ENCODE peak calls at places on chromosome 10, in eight cellular contexts. D is A549, V is SK-N-SH, G is HepG2, I is esophagus muscularis mucosa, Z is tibial nerve, Q is sigmoid colon, O is K562. L is an unnamed sample.

GRCh38 chr10:47076949-47077348 is 165.7 kb downstream of the PTPN20 start:
- DNase-seq in D (no peak), V (no peak), G (no peak), I (no peak), Z (no peak), Q (no peak), O (no peak), L (no peak)

GRCh38 chr10:100072514-100072913 is 9.2 kb downstream of the CPN1 start:
- DNase-seq in D (peak; percentile 9), V (no peak), G (peak; percentile 69), I (no peak), Z (no peak), Q (no peak), O (no peak), L (no peak)

GRCh38 chr10:49010831-49011230 is 71.2 kb upstream of the LRRC18 start:
- DNase-seq in D (no peak), V (no peak), G (no peak), I (no peak), Z (no peak), Q (no peak), O (no peak), L (no peak)

GRCh38 chr10:3197354-3198003 is 24.9 kb upstream of the PITRM1 start:
- DNase-seq in D (peak; percentile 78), V (peak; percentile 92), G (peak; percentile 36), I (no peak), Z (peak; percentile 71), Q (peak; percentile 90), O (peak; percentile 69), L (peak; percentile 84)

GRCh38 chr10:114393482-114393881 is 10.8 kb downstream of the AFAP1L2 start:
- DNase-seq in D (no peak), V (no peak), G (no peak), I (no peak), Z (no peak), Q (peak; percentile 61), O (no peak), L (no peak)

GRCh38 chr10:69146756-69147155 is 22.8 kb downstream of the VPS26A start:
- DNase-seq in D (no peak), V (no peak), G (no peak), I (no peak), Z (no peak), Q (no peak), O (no peak), L (no peak)

GRCh38 chr10:52451817-52452216 is 137.7 kb downstream of the DKK1 start:
- DNase-seq in D (peak; percentile 75), V (no peak), G (no peak), I (no peak), Z (no peak), Q (no peak), O (no peak), L (no peak)

GRCh38 chr10:91635401-91636400 is 2.8 kb upstream of the PPP1R3C start:
- DNase-seq in D (peak; percentile 84), V (peak; percentile 67), G (peak; percentile 73), I (no peak), Z (peak; percentile 93), Q (peak; percentile 82), O (peak; percentile 78), L (peak; percentile 71)

GRCh38 chr10:36538945-36539586 is 586.3 kb upstream of the ANKRD30A start:
- DNase-seq in D (peak; percentile 73), V (no peak), G (no peak), I (no peak), Z (no peak), Q (no peak), O (no peak), L (no peak)

GRCh38 chr10:79176052-79176501 is 107.3 kb downstream of the ZMIZ1 start:
- DNase-seq in D (no peak), V (no peak), G (no peak), I (no peak), Z (no peak), Q (no peak), O (no peak), L (no peak)

GRCh38 chr10:61039868-61040267 is 95.9 kb upstream of the RHOBTB1 start:
- DNase-seq in D (no peak), V (no peak), G (peak; percentile 49), I (no peak), Z (no peak), Q (no peak), O (no peak), L (no peak)

GRCh38 chr10:107011113-107011512 is 153.4 kb downstream of the SORCS1 start:
- DNase-seq in D (no peak), V (no peak), G (no peak), I (no peak), Z (no peak), Q (no peak), O (no peak), L (no peak)

GRCh38 chr10:46273506-46274477 is 13.0 kb upstream of the ANTXRL start:
- DNase-seq in D (peak; percentile 45), V (no peak), G (peak; percentile 20), I (no peak), Z (no peak), Q (no peak), O (peak; percentile 48), L (no peak)

GRCh38 chr10:132360766-132361447 is 28.9 kb downstream of the LRRC27 start:
- DNase-seq in D (peak; percentile 29), V (peak; percentile 80), G (no peak), I (no peak), Z (no peak), Q (peak; percentile 64), O (peak; percentile 54), L (no peak)

GRCh38 chr10:43846187-43846680 is 197.6 kb upstream of the ZNF32 start:
- DNase-seq in D (no peak), V (no peak), G (no peak), I (peak; percentile 82), Z (no peak), Q (no peak), O (no peak), L (no peak)

GRCh38 chr10:79255007-79255507 is 92.2 kb upstream of the PPIF start:
- DNase-seq in D (no peak), V (no peak), G (no peak), I (no peak), Z (no peak), Q (no peak), O (no peak), L (no peak)

GRCh38 chr10:129972966-129973673 is 9.0 kb upstream of the EBF3 start:
- DNase-seq in D (no peak), V (peak; percentile 51), G (no peak), I (no peak), Z (no peak), Q (no peak), O (no peak), L (no peak)

GRCh38 chr10:73759512-73760115 is 15.4 kb downstream of the SEC24C start:
- DNase-seq in D (no peak), V (no peak), G (no peak), I (no peak), Z (no peak), Q (peak; percentile 33), O (no peak), L (no peak)

GRCh38 chr10:32971536-32972091 is 13.6 kb upstream of the ITGB1 start:
- DNase-seq in D (peak; percentile 73), V (no peak), G (peak; percentile 80), I (no peak), Z (no peak), Q (no peak), O (peak; percentile 88), L (no peak)

GRCh38 chr10:128069351-128070051 is 56.7 kb downstream of the MKI67 start:
- DNase-seq in D (peak; percentile 70), V (peak; percentile 85), G (peak; percentile 42), I (no peak), Z (no peak), Q (peak; percentile 80), O (peak; percentile 70), L (peak; percentile 76)

GRCh38 chr10:112262556-112262955 is 20.6 kb upstream of the TECTB start:
- DNase-seq in D (no peak), V (no peak), G (no peak), I (peak; percentile 17), Z (no peak), Q (no peak), O (no peak), L (no peak)

GRCh38 chr10:31914370-31914769 is 14.3 kb downstream of the ARHGAP12 start:
- DNase-seq in D (no peak), V (no peak), G (no peak), I (no peak), Z (no peak), Q (no peak), O (no peak), L (no peak)

GRCh38 chr10:31910016-31910415 is 18.6 kb downstream of the ARHGAP12 start:
- DNase-seq in D (no peak), V (no peak), G (no peak), I (no peak), Z (no peak), Q (no peak), O (no peak), L (no peak)

GRCh38 chr10:31908157-31908556 is 20.5 kb downstream of the ARHGAP12 start:
- DNase-seq in D (no peak), V (no peak), G (no peak), I (no peak), Z (no peak), Q (no peak), O (no peak), L (no peak)

GRCh38 chr10:31912289-31912688 is 16.3 kb downstream of the ARHGAP12 start:
- DNase-seq in D (no peak), V (no peak), G (no peak), I (no peak), Z (no peak), Q (no peak), O (peak; percentile 48), L (no peak)

GRCh38 chr10:31912898-31913847 is 15.5 kb downstream of the ARHGAP12 start:
- DNase-seq in D (no peak), V (no peak), G (peak; percentile 38), I (no peak), Z (no peak), Q (no peak), O (no peak), L (no peak)
- TF ChIP-seq EP300 in D (no peak), V (no peak), G (no peak), I (no peak), Z (no peak), Q (no peak), O (no peak), L (no peak)

DNA sequence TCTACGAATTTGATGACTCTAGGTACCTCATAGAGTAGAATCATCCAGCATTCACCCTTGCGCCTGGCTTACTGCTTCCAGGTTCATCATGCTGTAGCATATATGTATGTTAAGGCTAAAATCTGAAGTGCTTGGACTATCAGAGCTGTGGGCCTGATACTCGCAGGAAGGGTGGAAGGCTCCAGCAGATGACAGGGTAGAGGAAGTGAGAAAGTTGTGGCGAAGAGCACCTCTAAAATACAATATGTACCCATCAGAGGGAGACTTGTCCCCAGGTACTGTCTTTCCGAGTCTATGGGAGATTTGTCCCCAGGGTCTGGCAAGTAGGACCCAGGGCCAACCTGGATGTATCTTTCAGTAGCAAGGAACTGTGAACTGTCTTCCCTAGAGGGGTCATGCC is 48.1 kb upstream of the PLEKHA1 start:
- DNase-seq in D (no peak), V (no peak), G (no peak), I (peak; percentile 87), Z (no peak), Q (no peak), O (no peak), L (no peak)
- TF ChIP-seq EP300 in D (no peak), V (no peak), G (no peak), I (no peak), Z (no peak), Q (no peak), O (no peak), L (no peak)

GRCh38 chr10:89312973-89313372 is 11.1 kb downstream of the IFIT2 start:
- DNase-seq in D (no peak), V (no peak), G (no peak), I (no peak), Z (no peak), Q (no peak), O (no peak), L (no peak)
- TF ChIP-seq EP300 in D (no peak), V (no peak), G (no peak), I (no peak), Z (no peak), Q (no peak), O (no peak), L (no peak)

GRCh38 chr10:62422068-62422590 is 48.0 kb downstream of the ZNF365 start:
- DNase-seq in D (no peak), V (no peak), G (no peak), I (no peak), Z (no peak), Q (no peak), O (peak; percentile 3), L (no peak)
- TF ChIP-seq EP300 in D (no peak), V (peak; percentile 78), G (no peak), I (no peak), Z (no peak), Q (no peak), O (no peak), L (no peak)